ENCODE peak calls at places on chromosomes 1 and 21, in four cellular contexts. L, G, U and D are unnamed samples.

GRCh38 chr1:29355375-29355774 is 119.1 kb downstream of the PTPRU start:
- DNase-seq in L (no peak), U (no peak), G (no peak), D (no peak)

GRCh38 chr1:227889047-227889862 is 58.5 kb downstream of the WNT9A start:
- DNase-seq in U (no peak), G (no peak), L (no peak), D (no peak)

GRCh38 chr1:17027403-17027802 is 15.7 kb upstream of the ATP13A2 start:
- DNase-seq in U (no peak), G (no peak), L (no peak), D (no peak)

GRCh38 chr1:180237850-180238476 is 7.9 kb downstream of the LHX4 start:
- DNase-seq in L (no peak), G (no peak), U (no peak), D (no peak)

GRCh38 chr1:175673236-175674150 is 69.9 kb downstream of the TNR start:
- DNase-seq in G (no peak), U (no peak), L (no peak), D (peak; percentile 15)

GRCh38 chr1:26330276-26330675 is 12.5 kb downstream of the CD52 start:
- DNase-seq in U (no peak), G (no peak), L (no peak), D (no peak)

GRCh38 chr1:59750612-59751395 is 63.9 kb upstream of the HOOK1 start:
- DNase-seq in G (peak; percentile 74), L (no peak), U (peak; percentile 92), D (peak; percentile 84)

GRCh38 chr1:112247036-112247597 is 148.9 kb upstream of the CTTNBP2NL start:
- DNase-seq in G (no peak), L (no peak), U (no peak), D (no peak)

GRCh38 chr1:169113613-169114119 is 7.2 kb downstream of the ATP1B1 start:
- DNase-seq in G (peak; percentile 96), U (peak; percentile 95), L (no peak), D (peak; percentile 99)

GRCh38 chr21:43289966-43290365 is 121.2 kb downstream of the CRYAA start:
- DNase-seq in U (no peak), G (no peak), L (no peak), D (no peak)

GRCh38 chr21:41953831-41954653 is at the start of gene C2CD2:
- DNase-seq in U (peak; percentile 65), G (peak; percentile 43), L (peak; percentile 32), D (peak; percentile 74)

GRCh38 chr1:97307151-97307550 is 585.6 kb downstream of the PTBP2 start:
- DNase-seq in G (no peak), L (no peak), U (no peak), D (no peak)

GRCh38 chr1:51661081-51661518 is 44.2 kb downstream of the OSBPL9 start:
- DNase-seq in U (peak; percentile 98), G (peak; percentile 100), L (no peak), D (peak; percentile 89)

GRCh38 chr1:159826436-159827101 is at the start of gene SLAMF8:
- DNase-seq in L (peak; percentile 13), U (peak; percentile 50), G (no peak), D (peak; percentile 30)

GRCh38 chr1:3514404-3514803 is 59.9 kb downstream of the ARHGEF16 start:
- DNase-seq in G (no peak), L (no peak), U (no peak), D (no peak)

GRCh38 chr1:15433471-15433870 is 4.8 kb upstream of the CTRC start:
- DNase-seq in L (no peak), U (no peak), G (no peak), D (no peak)

GRCh38 chr1:238892612-238893011 is 493.8 kb upstream of the CHRM3 start:
- DNase-seq in G (peak; percentile 15), U (peak; percentile 3), L (no peak), D (peak; percentile 88)

GRCh38 chr1:107829083-107829771 is 135.8 kb downstream of the VAV3 start:
- DNase-seq in U (peak; percentile 15), L (no peak), G (no peak), D (no peak)